ENCODE peak calls at places on chromosomes 2 and 18, in four cellular contexts. O is CD8-positive, alpha-beta memory T cell; W is Peyer's patch; A is dorsolateral prefrontal cortex. X is an unnamed sample.
A peak's percentile ranks its signal among the peaks of the same experiment; 100 is the strongest.

GRCh38 chr2:158487419-158487818 is 30.7 kb downstream of the PKP4 start:
- DNase-seq in W (no peak), O (no peak), A (no peak), X (no peak)

GRCh38 chr2:188788621-188789020 is 185.6 kb upstream of the COL3A1 start:
- DNase-seq in O (no peak), A (peak; percentile 51), W (no peak), X (no peak)

GRCh38 chr2:152468832-152469692 is 134.1 kb downstream of the FMNL2 start:
- DNase-seq in W (no peak), A (no peak), O (no peak), X (no peak)

GRCh38 chr2:237485844-237486243 is 1.2 kb upstream of the MLPH start:
- DNase-seq in A (no peak), O (no peak), W (no peak), X (no peak)

GRCh38 chr2:145402706-145403277 is 882.9 kb upstream of the ZEB2 start:
- DNase-seq in W (no peak), O (no peak), A (no peak), X (no peak)

GRCh38 chr18:8367217-8367988 is 241.8 kb upstream of the RAB12 start:
- DNase-seq in A (peak; percentile 54), W (peak; percentile 64), O (no peak), X (no peak)

GRCh38 chr18:44013871-44014270 is 666.8 kb upstream of the SETBP1 start:
- DNase-seq in O (no peak), W (no peak), A (no peak), X (no peak)

GRCh38 chr2:145631561-145631960 is 1111.6 kb upstream of the ZEB2 start:
- DNase-seq in W (no peak), O (no peak), A (no peak), X (no peak)

GRCh38 chr2:38736035-38736320 is 15.2 kb downstream of the SRSF7 start:
- DNase-seq in A (no peak), W (no peak), O (no peak), X (no peak)

GRCh38 chr2:232480201-232481190 is 7.1 kb downstream of the ECEL1 start:
- DNase-seq in W (peak; percentile 45), A (peak; percentile 36), O (no peak), X (no peak)

GRCh38 chr18:80170395-80171094 is 61.5 kb downstream of the ADNP2 start:
- DNase-seq in O (no peak), A (no peak), W (peak; percentile 23), X (no peak)

GRCh38 chr2:5692561-5693287 is 540 bp downstream of the SOX11 start:
- DNase-seq in A (no peak), O (no peak), W (no peak), X (no peak)

GRCh38 chr2:124283090-124283489 is 258.0 kb downstream of the CNTNAP5 start:
- DNase-seq in A (no peak), W (no peak), O (no peak), X (peak; percentile 1)

GRCh38 chr2:132448771-132449170 is 32.2 kb downstream of the GPR39 start:
- DNase-seq in A (no peak), O (no peak), W (no peak), X (no peak)

GRCh38 chr2:10124538-10125045 is 2.1 kb downstream of the RRM2 start:
- DNase-seq in A (peak; percentile 12), W (no peak), O (peak; percentile 63), X (no peak)

GRCh38 chr18:78980279-78980771 is 707 bp downstream of the SALL3 start:
- DNase-seq in O (no peak), A (no peak), W (peak; percentile 37), X (no peak)

GRCh38 chr2:237315170-237315880 is 98.6 kb downstream of the COL6A3 start:
- DNase-seq in W (peak; percentile 59), A (peak; percentile 83), O (no peak), X (no peak)

GRCh38 chr2:108988796-108989713 is at the start of gene EDAR:
- DNase-seq in A (no peak), O (peak; percentile 21), W (peak; percentile 66), X (no peak)

GRCh38 chr2:104702451-104702850 is 151.5 kb upstream of the POU3F3 start:
- DNase-seq in A (no peak), O (no peak), W (no peak), X (peak; percentile 2)

GRCh38 chr18:50987261-50987660 is 19.4 kb downstream of the ELAC1 start:
- DNase-seq in A (no peak), O (no peak), W (no peak), X (no peak)

GRCh38 chr18:49814147-49814499 is 790 bp upstream of the ACAA2 start:
- DNase-seq in O (no peak), W (no peak), A (peak; percentile 63), X (no peak)

GRCh38 chr2:30612371-30612770 is 165.3 kb downstream of the LCLAT1 start:
- DNase-seq in W (no peak), A (no peak), O (no peak), X (no peak)

GRCh38 chr2:9765611-9766531 is 77.4 kb upstream of the TAF1B start:
- DNase-seq in W (peak; percentile 64), A (peak; percentile 68), O (no peak), X (no peak)

GRCh38 chr18:45806226-45806625 is 19.2 kb upstream of the SIGLEC15 start:
- DNase-seq in W (no peak), O (no peak), A (no peak), X (no peak)

GRCh38 chr2:30366199-30366691 is 80.8 kb upstream of the LCLAT1 start:
- DNase-seq in O (no peak), A (no peak), W (no peak), X (no peak)

GRCh38 chr18:49021433-49022129 is 70.8 kb upstream of the SMAD7 start:
- DNase-seq in O (no peak), W (peak; percentile 91), A (peak; percentile 53), X (peak; percentile 56)

GRCh38 chr2:172021074-172021931 is 21.6 kb downstream of the METAP1D start:
- DNase-seq in W (no peak), A (no peak), O (no peak), X (no peak)

GRCh38 chr2:130796280-130796679 is 40.4 kb upstream of the ARHGEF4 start:
- DNase-seq in W (no peak), A (no peak), O (no peak), X (no peak)

GRCh38 chr2:39717067-39717466 is 51.4 kb downstream of the TMEM178A start:
- DNase-seq in O (no peak), A (no peak), W (no peak), X (no peak)

GRCh38 chr2:70391988-70392387 is 90.1 kb upstream of the FAM136A start:
- DNase-seq in O (no peak), A (no peak), W (no peak), X (no peak)

GRCh38 chr2:241237949-241238371 is 49.5 kb downstream of the ANO7 start:
- DNase-seq in O (no peak), A (no peak), W (no peak), X (no peak)

GRCh38 chr2:157572725-157573124 is 55.9 kb downstream of the ACVR1C start:
- DNase-seq in W (no peak), A (no peak), O (no peak), X (no peak)

GRCh38 chr2:190841707-190842505 is 38.7 kb upstream of the GLS start:
- DNase-seq in O (no peak), W (no peak), A (no peak), X (no peak)
- H3K27ac ChIP-seq in O (no peak overlapping the region), W (no peak overlapping the region), A (peak overlapping the region; percentile 18), X (peak overlapping the region; percentile 2)

DNA sequence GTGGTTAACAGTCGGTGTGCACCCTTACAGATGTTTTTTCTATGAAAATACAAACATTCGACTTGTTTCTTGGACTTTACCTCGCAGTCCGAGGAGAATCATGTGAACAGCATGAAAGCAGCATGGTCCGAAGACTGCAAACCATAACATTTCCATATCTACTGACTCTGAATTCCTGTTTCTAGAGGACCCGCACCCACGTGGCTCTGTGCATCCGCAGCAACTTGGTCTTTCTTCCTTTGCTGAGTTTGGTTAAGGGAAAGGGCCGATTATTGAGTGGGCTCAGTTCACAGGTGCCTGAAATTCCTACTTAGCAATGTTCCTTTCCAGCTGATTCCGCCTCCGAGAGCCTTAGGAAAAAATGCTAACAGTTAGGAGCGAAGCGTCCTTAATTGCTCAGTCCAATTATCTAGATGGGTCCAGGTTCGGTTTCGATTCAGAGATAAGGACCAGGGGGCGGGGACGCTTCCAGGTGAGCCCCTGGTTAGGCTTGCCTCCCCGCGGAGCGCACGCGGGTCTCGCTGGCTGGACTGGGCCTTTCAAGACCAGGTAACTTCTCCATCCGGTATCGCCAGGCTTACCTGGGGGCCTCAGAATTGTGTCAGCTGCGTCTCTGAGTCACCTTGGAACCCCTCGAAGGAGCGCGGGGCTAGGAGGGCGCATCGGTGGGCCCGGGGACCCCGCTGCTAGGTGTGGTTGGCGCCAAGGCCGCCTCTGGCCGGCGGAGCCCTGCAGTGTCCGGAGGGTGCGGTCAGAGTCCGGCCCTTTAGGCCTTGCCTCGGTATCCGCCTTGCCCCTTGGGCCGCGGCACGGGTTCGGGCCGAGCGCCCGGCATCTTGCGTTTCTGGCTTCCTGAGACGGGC is 1.1 kb upstream of the B3GNT2 start:
- DNase-seq in O (no peak), W (no peak), A (no peak), X (no peak)
- H3K27ac ChIP-seq in O (peak overlapping the region; percentile 66), W (peak overlapping the region; percentile 97), A (peak overlapping the region; percentile 94), X (no peak overlapping the region)

GRCh38 chr2:127541849-127542630 is 6.6 kb downstream of the MYO7B start:
- DNase-seq in A (no peak), O (no peak), W (no peak), X (no peak)
- H3K27ac ChIP-seq in A (no peak overlapping the region), O (no peak overlapping the region), W (no peak overlapping the region), X (no peak overlapping the region)

GRCh38 chr2:230660294-230661060 is 52.2 kb upstream of the CAB39 start:
- DNase-seq in W (no peak), O (peak; percentile 36), A (no peak), X (no peak)
- H3K27ac ChIP-seq in W (no peak overlapping the region), O (peak overlapping the region; percentile 78), A (no peak overlapping the region), X (no peak overlapping the region)

DNA sequence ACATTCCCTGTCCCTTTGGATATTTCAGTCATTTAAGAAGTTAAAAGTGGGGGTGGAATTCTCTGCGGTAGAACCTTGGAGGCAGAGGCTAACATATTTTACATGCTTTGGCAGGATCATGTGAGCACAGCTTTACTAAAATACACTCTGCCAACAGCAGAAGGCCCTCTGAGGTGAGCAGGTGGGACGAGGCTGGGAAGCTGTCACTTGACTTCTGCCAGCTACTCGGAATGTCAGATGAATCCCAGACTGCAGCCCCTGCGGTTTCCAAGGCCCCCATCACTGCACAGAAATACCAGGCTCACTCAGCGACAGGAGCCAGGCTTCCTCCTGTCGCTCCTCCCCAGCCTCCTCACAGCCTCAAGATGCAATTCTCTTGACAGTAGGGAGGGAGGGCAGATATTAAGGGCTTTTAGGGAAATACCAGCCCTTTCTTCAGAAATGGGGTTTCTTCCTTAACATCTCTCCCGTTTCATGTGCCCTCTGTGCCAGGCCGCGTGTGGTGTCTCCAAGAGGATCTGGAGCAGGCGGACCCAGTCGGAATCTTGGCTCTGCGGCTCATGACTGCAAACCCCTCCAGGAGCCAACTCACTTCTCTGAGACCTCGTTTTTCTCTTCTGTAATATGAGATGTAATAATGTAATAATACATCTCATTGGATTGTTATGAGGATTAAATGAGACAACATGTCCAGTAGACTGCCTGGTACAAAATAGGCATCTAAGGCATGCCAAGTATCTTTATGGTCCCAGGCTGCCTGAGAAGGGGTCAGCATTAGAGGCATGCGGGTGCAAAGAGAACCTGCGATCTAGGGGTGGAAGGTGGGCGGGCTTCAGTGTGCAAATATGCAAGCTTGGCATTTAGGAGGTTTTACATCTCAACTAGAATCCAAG is 221.1 kb upstream of the REV1 start:
- DNase-seq in A (no peak), W (no peak), O (no peak), X (no peak)
- H3K27ac ChIP-seq in A (no peak overlapping the region), W (no peak overlapping the region), O (no peak overlapping the region), X (no peak overlapping the region)